ENCODE peak calls at places on chromosomes 5 and 9, in nine cellular contexts. Z is aorta, I is SK-N-SH, B is upper lobe of right lung, P is trophoblast cell, Q is IMR-90, A is AG04450, T is H1, U is spleen. L is an unnamed sample.

GRCh38 chr5:9245071-9245470 is 300.8 kb downstream of the SEMA5A start:
- DNase-seq in A (no peak), Q (no peak), Z (no peak), U (no peak), I (no peak), T (no peak), P (peak), B (no peak), L (no peak)

GRCh38 chr5:23268136-23268535 is 239.3 kb upstream of the PRDM9 start:
- DNase-seq in U (no peak), I (no peak), Z (no peak), Q (no peak), A (no peak), P (no peak), B (no peak), T (no peak), L (no peak)

GRCh38 chr9:25742241-25742640 is 64.0 kb upstream of the TUSC1 start:
- DNase-seq in Q (no peak), Z (no peak), A (no peak), U (no peak), P (no peak), I (no peak), T (no peak), B (no peak), L (no peak)

GRCh38 chr9:89372230-89372816 is 54.0 kb downstream of the SECISBP2 start:
- DNase-seq in Z (no peak), B (no peak), P (no peak), T (no peak), A (no peak), I (no peak), U (peak), Q (no peak), L (peak)

GRCh38 chr9:110919609-110920008 is 118.7 kb downstream of the LPAR1 start:
- DNase-seq in Z (no peak), T (no peak), I (no peak), Q (peak), A (no peak), B (no peak), P (peak), U (no peak), L (no peak)

GRCh38 chr9:79578891-79579290 is 7.1 kb downstream of the TLE4 start:
- DNase-seq in T (no peak), I (no peak), Z (no peak), B (no peak), A (no peak), Q (no peak), P (peak), U (no peak), L (no peak)

GRCh38 chr5:168168978-168169696 is 122.3 kb upstream of the WWC1 start:
- DNase-seq in T (no peak), Q (no peak), B (no peak), U (no peak), A (no peak), P (no peak), I (no peak), Z (no peak), L (no peak)

GRCh38 chr9:125633116-125633743 is 73.8 kb downstream of the MAPKAP1 start:
- DNase-seq in Q (no peak), A (no peak), B (no peak), Z (no peak), I (no peak), P (peak), U (no peak), T (no peak), L (no peak)

GRCh38 chr5:60066502-60066901 is 173.0 kb upstream of the PDE4D start:
- DNase-seq in Z (no peak), Q (peak), B (no peak), T (no peak), P (no peak), I (no peak), A (no peak), U (no peak), L (no peak)

GRCh38 chr5:173691931-173692330 is 75.5 kb upstream of the BOD1 start:
- DNase-seq in B (no peak), A (no peak), I (no peak), Z (no peak), P (no peak), Q (no peak), U (no peak), T (no peak), L (no peak)

GRCh38 chr5:173689713-173690360 is 73.4 kb upstream of the BOD1 start:
- DNase-seq in B (no peak), I (peak), Q (no peak), A (no peak), P (no peak), Z (no peak), T (no peak), U (no peak), L (peak)

GRCh38 chr5:173696216-173696615 is 79.8 kb upstream of the BOD1 start:
- DNase-seq in I (no peak), T (no peak), Q (no peak), U (no peak), A (no peak), P (no peak), B (no peak), Z (no peak), L (no peak)

GRCh38 chr5:173697931-173698579 is 81.6 kb upstream of the BOD1 start:
- DNase-seq in B (no peak), T (no peak), A (no peak), P (no peak), I (no peak), Q (no peak), Z (no peak), U (no peak), L (peak)

DNA sequence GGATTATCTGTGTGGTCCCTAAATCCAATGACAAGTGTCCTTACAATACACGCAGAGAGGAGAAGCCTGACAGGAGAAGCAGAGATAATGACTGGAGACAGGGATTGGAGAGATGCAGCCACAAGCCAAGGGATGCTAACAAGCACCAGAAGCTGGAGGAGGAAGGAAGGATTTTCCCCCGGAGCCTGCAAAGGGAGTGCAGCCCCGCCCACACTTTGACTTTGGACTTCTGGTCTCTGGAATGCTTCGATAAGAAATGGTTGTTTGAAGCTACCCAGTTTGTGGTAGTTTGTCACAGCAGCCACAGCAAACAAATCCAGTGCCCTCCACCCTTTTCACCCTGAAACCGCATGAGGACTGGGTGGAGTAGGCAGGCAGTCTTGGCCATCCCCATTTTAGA is 77.2 kb upstream of the BOD1 start:
- DNase-seq in T (no peak), Z (no peak), A (no peak), P (no peak), B (no peak), Q (no peak), I (no peak), U (no peak), L (no peak)
- H3K4me3 ChIP-seq in T (no peak), Z (no peak), A (no peak), P (no peak), B (no peak), Q (no peak), I (no peak), U (no peak), L (no peak)

DNA sequence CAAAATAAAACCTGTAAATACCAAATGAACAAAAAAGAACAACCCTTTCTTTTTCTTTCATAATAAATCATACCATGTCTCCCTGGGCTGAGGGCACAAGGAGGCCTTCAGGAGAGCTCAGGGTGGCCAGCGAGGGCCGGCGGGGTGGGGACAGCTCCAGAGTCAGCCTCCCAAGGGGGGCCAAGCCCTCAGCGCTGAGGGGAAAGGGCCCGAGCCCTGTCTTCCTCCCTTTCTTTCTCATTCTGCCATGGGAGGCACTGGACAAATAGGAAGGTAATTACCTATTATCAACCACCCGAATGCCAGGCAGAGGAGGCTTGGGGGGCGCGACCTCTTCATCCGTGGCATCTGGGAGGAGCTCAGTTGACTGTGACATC is 83.5 kb downstream of the PRRT1B start:
- DNase-seq in B (peak), I (no peak), Q (no peak), U (no peak), P (no peak), Z (no peak), T (no peak), A (no peak), L (no peak)
- H3K27ac ChIP-seq in B (peak), I (no peak), Q (no peak), U (peak), P (no peak), Z (no peak), T (no peak), A (no peak), L (peak)

DNA sequence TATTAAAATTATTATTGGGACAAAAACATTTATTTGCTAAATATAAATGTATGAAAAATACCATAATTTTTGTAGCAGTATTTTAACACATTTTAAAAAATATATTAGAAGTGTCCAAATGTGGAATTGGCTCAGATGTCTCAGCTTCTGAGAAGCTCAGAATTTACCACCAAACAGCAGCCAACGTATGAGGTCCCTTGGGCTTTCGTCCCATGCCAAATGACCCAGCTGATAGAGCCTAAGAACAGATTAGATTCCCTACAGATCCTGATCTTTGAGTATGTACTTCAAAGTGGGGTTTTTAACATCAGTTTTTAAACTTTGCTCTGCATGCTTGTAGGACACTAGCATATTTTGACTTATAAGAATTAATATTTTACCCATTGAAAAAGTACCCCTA is 77.3 kb upstream of the RPS23 start:
- DNase-seq in Z (no peak), P (no peak), Q (no peak), I (no peak), A (no peak), B (no peak), U (no peak), T (no peak), L (no peak)
- H3K4me3 ChIP-seq in Z (no peak), P (no peak), Q (no peak), I (no peak), A (no peak), B (no peak), U (no peak), T (no peak), L (no peak)

GRCh38 chr5:56479126-56479525 is 246.0 kb upstream of the ANKRD55 start:
- DNase-seq in B (no peak), I (no peak), T (no peak), U (no peak), P (no peak), A (no peak), Q (no peak), Z (no peak), L (no peak)
- H3K27ac ChIP-seq in B (no peak), I (no peak), T (no peak), U (peak), P (no peak), A (peak), Q (no peak), Z (no peak), L (peak)

GRCh38 chr9:126806336-126806735 is 1.5 kb downstream of the ZBTB43 start:
- DNase-seq in U (no peak), Q (peak), B (no peak), P (no peak), I (no peak), T (no peak), A (no peak), Z (no peak), L (no peak)
- H3K4me3 ChIP-seq in U (peak), Q (no peak), B (peak), P (no peak), I (peak), T (peak), A (peak), Z (peak), L (peak)

DNA sequence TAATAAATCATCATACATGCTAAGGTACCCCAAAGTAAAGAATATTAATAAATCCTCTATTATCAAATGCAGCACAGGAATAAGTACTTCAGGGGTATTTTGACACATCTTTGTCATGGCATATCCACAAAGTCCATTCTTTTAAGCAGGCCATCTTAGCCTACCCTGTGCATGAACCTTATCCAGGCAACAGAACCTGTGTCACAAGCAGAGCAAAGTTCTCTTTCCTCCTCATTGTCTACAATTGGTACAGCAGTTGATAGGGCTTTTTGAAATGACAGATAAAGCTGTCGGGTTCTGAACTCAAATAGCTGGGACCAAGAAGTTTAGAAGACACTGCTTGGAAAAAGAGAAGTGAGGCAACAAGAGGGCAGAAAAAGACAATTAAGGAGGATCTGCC is 30.8 kb upstream of the PURA start:
- DNase-seq in I (no peak), T (no peak), B (no peak), P (no peak), A (no peak), U (no peak), Q (no peak), Z (no peak), L (no peak)
- H3K27ac ChIP-seq in I (no peak), T (no peak), B (no peak), P (no peak), A (no peak), U (no peak), Q (no peak), Z (no peak), L (no peak)

GRCh38 chr5:124824637-124825158 is 78.3 kb upstream of the ZNF608 start:
- DNase-seq in T (no peak), U (no peak), B (no peak), A (peak), Z (no peak), Q (peak), P (peak), I (peak), L (no peak)
- H3K4me3 ChIP-seq in T (no peak), U (no peak), B (no peak), A (no peak), Z (no peak), Q (no peak), P (no peak), I (no peak), L (no peak)

DNA sequence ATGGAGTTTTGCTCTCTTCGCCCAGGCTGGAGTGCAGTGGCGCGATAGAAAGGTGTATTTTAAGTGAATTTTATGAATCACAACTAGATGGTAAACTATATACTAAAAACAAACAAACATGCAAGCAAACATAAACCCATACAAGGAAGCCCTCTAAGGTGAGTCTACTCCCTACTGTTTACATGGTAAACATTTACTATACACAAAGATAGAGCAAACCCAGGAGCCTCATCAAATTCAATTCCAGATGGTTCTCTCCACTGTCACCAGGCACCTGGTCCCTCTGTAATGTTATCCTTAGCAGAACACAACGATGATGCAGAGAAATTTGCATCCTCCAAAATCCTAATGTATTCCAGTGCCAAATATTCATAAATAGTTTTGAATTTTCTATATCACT is 17.9 kb downstream of the ANKH start:
- DNase-seq in U (no peak), Q (no peak), T (no peak), A (no peak), P (no peak), I (no peak), B (no peak), Z (no peak), L (no peak)
- H3K27ac ChIP-seq in U (no peak), Q (no peak), T (no peak), A (no peak), P (no peak), I (no peak), B (no peak), Z (no peak), L (no peak)